ENCODE peak calls at places on chromosome 15, in four cellular contexts. I is AG08395; P is stimulated activated CD4-positive, alpha-beta T cell treated with anti-CD3 and anti-CD28 coated beads, Interleukin-15, amount 100 ng/mL, for 1 hour; L is colonic mucosa. W is an unnamed sample.

GRCh38 chr15:41503669-41504010 is 10.0 kb downstream of the ITPKA start:
- DNase-seq in P (no peak), I (no peak), L (no peak), W (no peak)

GRCh38 chr15:89408512-89409183 is 74.0 kb upstream of the POLG start:
- DNase-seq in L (no peak), I (peak), P (no peak), W (no peak)

GRCh38 chr15:49860101-49860500 is 239.3 kb downstream of the DTWD1 start:
- DNase-seq in P (no peak), I (peak), L (no peak), W (no peak)

GRCh38 chr15:88904808-88905327 is 8.3 kb downstream of the MFGE8 start:
- DNase-seq in I (peak), P (peak), L (peak), W (peak)

GRCh38 chr15:85758655-85758978 is 36.1 kb downstream of the KLHL25 start:
- DNase-seq in I (no peak), L (no peak), P (no peak), W (no peak)

GRCh38 chr15:65638681-65639089 is 16.9 kb downstream of the SLC24A1 start:
- DNase-seq in P (no peak), I (peak), L (peak), W (no peak)

GRCh38 chr15:88654430-88655102 is 15.8 kb downstream of the ISG20 start:
- DNase-seq in P (no peak), I (no peak), L (no peak), W (peak)

GRCh38 chr15:49844390-49844789 is 223.5 kb downstream of the DTWD1 start:
- DNase-seq in L (peak), P (no peak), I (no peak), W (no peak)

GRCh38 chr15:48855501-48856440 is 22.2 kb upstream of the EID1 start:
- DNase-seq in I (peak), L (peak), P (no peak), W (no peak)

GRCh38 chr15:28105224-28105791 is 6.2 kb upstream of the OCA2 start:
- DNase-seq in I (no peak), L (no peak), P (no peak), W (no peak)

GRCh38 chr15:28025413-28025812 is 73.7 kb downstream of the OCA2 start:
- DNase-seq in L (no peak), P (no peak), I (no peak), W (no peak)

GRCh38 chr15:60994842-60995495 is 234.1 kb downstream of the RORA start:
- DNase-seq in I (no peak), L (peak), P (no peak), W (no peak)

GRCh38 chr15:94240486-94240885 is 9.1 kb downstream of the MCTP2 start:
- DNase-seq in P (no peak), L (no peak), I (no peak), W (no peak)

GRCh38 chr15:32123473-32123872 is 93.2 kb downstream of the CHRNA7 start:
- DNase-seq in L (no peak), P (no peak), I (no peak), W (no peak)

GRCh38 chr15:31344824-31345605 is 18.4 kb downstream of the KLF13 start:
- DNase-seq in I (peak), P (no peak), L (peak), W (no peak)

GRCh38 chr15:51737538-51738305 is at the start of gene LYSMD2:
- DNase-seq in L (peak), P (peak), I (peak), W (no peak)

GRCh38 chr15:85463273-85463937 is 83.0 kb downstream of the AKAP13 start:
- DNase-seq in L (no peak), I (no peak), P (no peak), W (no peak)

GRCh38 chr15:41876689-41877088 is 17.2 kb downstream of the SPTBN5 start:
- DNase-seq in P (no peak), I (no peak), L (no peak), W (no peak)

GRCh38 chr15:25775317-25775912 is 87.7 kb downstream of the ATP10A start:
- DNase-seq in L (no peak), P (no peak), I (peak), W (no peak)

GRCh38 chr15:39587291-39587909 is 6.5 kb downstream of the THBS1 start:
- DNase-seq in I (no peak), P (no peak), L (no peak), W (no peak)

GRCh38 chr15:101413239-101413638 is 76.3 kb downstream of the PCSK6 start:
- DNase-seq in I (no peak), P (no peak), L (no peak), W (no peak)

GRCh38 chr15:74651251-74651741 is 35.7 kb downstream of the CLK3 start:
- DNase-seq in P (no peak), I (no peak), L (no peak), W (no peak)

GRCh38 chr15:70121656-70122297 is 24.1 kb upstream of the TLE3 start:
- DNase-seq in I (peak), L (peak), P (no peak), W (no peak)

GRCh38 chr15:71048913-71049675 is 66.2 kb upstream of the THSD4 start:
- DNase-seq in P (no peak), L (no peak), I (peak), W (no peak)

GRCh38 chr15:49521802-49522201 is 98.8 kb downstream of the FGF7 start:
- DNase-seq in I (no peak), P (no peak), L (no peak), W (no peak)

GRCh38 chr15:77292924-77293558 is 126.9 kb downstream of the PEAK1 start:
- DNase-seq in L (no peak), P (no peak), I (no peak), W (no peak)

GRCh38 chr15:90001683-90002427 is 731 bp downstream of the ZNF710 start:
- DNase-seq in P (peak), L (peak), I (peak), W (peak)

GRCh38 chr15:39494462-39494861 is 86.4 kb upstream of the THBS1 start:
- DNase-seq in I (no peak), P (no peak), L (no peak), W (no peak)